ENCODE peak calls at places on chromosomes 6 and 20, in five cellular contexts. D is psoas muscle, N is heart right ventricle, M is ovary, B is AG04449. C is an unnamed sample.
A peak's percentile ranks its signal among the peaks of the same experiment; 100 is the strongest.

GRCh38 chr20:44123251-44123650 is 63.7 kb downstream of the JPH2 start:
- DNase-seq in D (no peak), N (no peak), M (no peak), B (no peak), C (no peak)

GRCh38 chr6:66772785-66773184 is 1065.8 kb upstream of the EYS start:
- DNase-seq in D (no peak), N (no peak), M (no peak), B (no peak), C (no peak)

GRCh38 chr6:6556738-6557503 is 31.6 kb upstream of the LY86 start:
- DNase-seq in D (no peak), N (peak; percentile 23), M (no peak), B (no peak), C (peak; percentile 52)

GRCh38 chr6:129177801-129178200 is 294.9 kb downstream of the LAMA2 start:
- DNase-seq in D (no peak), N (no peak), M (no peak), B (no peak), C (no peak)

GRCh38 chr6:162576009-162576408 is 151.6 kb downstream of the PRKN start:
- DNase-seq in D (no peak), N (no peak), M (no peak), B (no peak), C (no peak)

GRCh38 chr20:31822421-31823330 is 3.5 kb downstream of the MYLK2 start:
- DNase-seq in D (peak; percentile 93), N (peak; percentile 82), M (peak; percentile 78), B (no peak), C (peak; percentile 94)

GRCh38 chr6:166173292-166173951 is 5.8 kb upstream of the TBXT start:
- DNase-seq in D (no peak), N (no peak), M (no peak), B (no peak), C (no peak)

GRCh38 chr20:23120936-23121765 is 35.0 kb upstream of the CD93 start:
- DNase-seq in D (no peak), N (no peak), M (no peak), B (no peak), C (no peak)

GRCh38 chr6:108927927-108928326 is 79.7 kb downstream of the ARMC2 start:
- DNase-seq in D (no peak), N (no peak), M (no peak), B (no peak), C (no peak)
- TF ChIP-seq CTCF in D (no peak), N (no peak), M (no peak), B (no peak), C (no peak)

GRCh38 chr6:56713285-56713684 is 70.6 kb upstream of the DST start:
- DNase-seq in D (peak; percentile 54), N (no peak), M (peak; percentile 29), B (no peak), C (no peak)

GRCh38 chr6:56714982-56715456 is 72.3 kb upstream of the DST start:
- DNase-seq in D (no peak), N (no peak), M (no peak), B (no peak), C (no peak)

GRCh38 chr6:56716229-56716628 is 73.5 kb upstream of the DST start:
- DNase-seq in D (no peak), N (no peak), M (no peak), B (no peak), C (no peak)

GRCh38 chr6:56710967-56711366 is 68.3 kb upstream of the DST start:
- DNase-seq in D (no peak), N (no peak), M (no peak), B (no peak), C (no peak)

GRCh38 chr6:56714273-56714672 is 71.6 kb upstream of the DST start:
- DNase-seq in D (no peak), N (no peak), M (no peak), B (no peak), C (peak; percentile 27)
- TF ChIP-seq CTCF in D (no peak), N (no peak), M (no peak), B (no peak), C (no peak)

GRCh38 chr6:144415835-144416237 is 130.7 kb downstream of the UTRN start:
- DNase-seq in D (no peak), N (no peak), M (no peak), B (peak; percentile 38), C (no peak)

GRCh38 chr6:144416244-144416643 is 131.1 kb downstream of the UTRN start:
- DNase-seq in D (no peak), N (no peak), M (no peak), B (no peak), C (no peak)

GRCh38 chr6:144413418-144413817 is 128.3 kb downstream of the UTRN start:
- DNase-seq in D (no peak), N (no peak), M (no peak), B (no peak), C (no peak)

GRCh38 chr6:144416773-144417172 is 131.6 kb downstream of the UTRN start:
- DNase-seq in D (no peak), N (no peak), M (no peak), B (no peak), C (no peak)

GRCh38 chr6:144415014-144415413 is 129.9 kb downstream of the UTRN start:
- DNase-seq in D (no peak), N (no peak), M (no peak), B (peak; percentile 62), C (no peak)
- TF ChIP-seq CTCF in D (no peak), N (no peak), M (no peak), B (no peak), C (no peak)

GRCh38 chr20:726160-726559 is 42.1 kb downstream of the SLC52A3 start:
- DNase-seq in D (no peak), N (no peak), M (no peak), B (no peak), C (no peak)

GRCh38 chr20:730005-730404 is 38.3 kb downstream of the SLC52A3 start:
- DNase-seq in D (no peak), N (no peak), M (no peak), B (no peak), C (no peak)

GRCh38 chr20:725491-725890 is 42.8 kb downstream of the SLC52A3 start:
- DNase-seq in D (no peak), N (no peak), M (no peak), B (no peak), C (no peak)

GRCh38 chr20:731891-732560 is 36.3 kb downstream of the SLC52A3 start:
- DNase-seq in D (no peak), N (no peak), M (no peak), B (no peak), C (no peak)

GRCh38 chr20:728022-728944 is 40.0 kb downstream of the SLC52A3 start:
- DNase-seq in D (peak; percentile 64), N (peak; percentile 66), M (no peak), B (no peak), C (peak; percentile 81)
- TF ChIP-seq CTCF in D (peak; percentile 69), N (peak; percentile 58), M (no peak), B (peak; percentile 70), C (peak; percentile 74)

GRCh38 chr6:36383608-36384007 is 3.9 kb downstream of the ETV7 start:
- DNase-seq in D (no peak), N (no peak), M (no peak), B (no peak), C (no peak)

GRCh38 chr6:36389353-36389752 is 1.9 kb upstream of the ETV7 start:
- DNase-seq in D (no peak), N (no peak), M (no peak), B (no peak), C (no peak)

GRCh38 chr6:36384095-36384494 is 3.4 kb downstream of the ETV7 start:
- DNase-seq in D (no peak), N (no peak), M (no peak), B (no peak), C (no peak)

GRCh38 chr6:36387440-36388303 is at the start of gene ETV7:
- DNase-seq in D (no peak), N (peak; percentile 29), M (peak; percentile 53), B (no peak), C (peak; percentile 57)

DNA sequence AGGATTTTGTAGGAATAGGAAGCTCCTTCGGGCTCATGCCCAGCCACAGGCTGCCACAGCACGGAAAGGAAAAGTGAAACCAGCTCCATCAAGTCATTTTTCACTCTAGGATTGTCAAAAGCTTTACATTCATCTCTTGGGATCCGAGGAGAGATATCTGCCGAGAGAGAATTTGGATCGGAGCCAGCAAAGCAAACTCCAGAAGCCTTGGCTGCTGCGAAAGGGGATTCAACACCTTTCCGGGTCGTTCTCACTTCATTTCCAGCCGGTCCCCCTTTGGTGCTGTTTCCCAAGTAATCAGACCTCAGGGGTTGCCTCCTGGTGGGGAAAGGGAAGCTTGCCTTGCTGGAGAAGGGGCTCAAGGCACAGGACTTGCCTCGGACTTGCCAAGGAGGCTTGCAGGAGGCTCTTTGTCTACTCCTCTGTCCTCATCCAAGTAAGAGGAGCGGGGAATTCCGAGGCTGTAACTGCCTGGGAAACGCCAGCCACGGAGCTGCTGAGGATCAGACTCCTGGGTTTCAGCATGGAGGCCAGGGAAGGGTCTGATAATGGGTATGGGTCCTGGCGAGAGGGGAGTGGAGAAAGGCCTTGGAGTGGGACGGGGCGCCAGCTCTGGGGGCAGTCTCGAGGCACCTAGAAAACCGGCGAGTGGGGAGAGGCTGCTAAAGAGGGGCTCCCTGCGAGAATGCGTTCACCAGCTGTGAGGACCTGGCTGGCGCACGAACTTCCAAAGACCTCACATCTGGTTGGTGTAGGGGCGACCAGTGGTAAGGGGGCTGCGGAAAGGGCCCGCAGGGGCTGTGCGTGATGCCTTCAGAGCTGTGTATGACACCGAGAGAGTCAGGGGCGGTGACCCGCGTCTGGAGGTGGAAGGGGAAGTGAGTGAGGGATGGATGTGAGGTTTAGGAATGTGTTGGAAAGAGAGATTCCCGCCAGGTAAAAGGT is 702 bp downstream of the ETV7 start:
- DNase-seq in D (no peak), N (peak; percentile 15), M (peak; percentile 45), B (peak; percentile 24), C (peak; percentile 63)
- TF ChIP-seq CTCF in D (no peak), N (no peak), M (no peak), B (peak; percentile 21), C (no peak)

GRCh38 chr20:50340586-50340985 is 150.0 kb downstream of the CEBPB start:
- DNase-seq in D (no peak), N (no peak), M (no peak), B (no peak), C (no peak)

GRCh38 chr20:50339196-50339901 is 148.7 kb downstream of the CEBPB start:
- DNase-seq in D (no peak), N (no peak), M (no peak), B (peak; percentile 34), C (no peak)

GRCh38 chr20:50336631-50337030 is 146.0 kb downstream of the CEBPB start:
- DNase-seq in D (no peak), N (no peak), M (no peak), B (no peak), C (no peak)

GRCh38 chr20:50337521-50338466 is 147.2 kb downstream of the CEBPB start:
- DNase-seq in D (no peak), N (no peak), M (no peak), B (no peak), C (no peak)

DNA sequence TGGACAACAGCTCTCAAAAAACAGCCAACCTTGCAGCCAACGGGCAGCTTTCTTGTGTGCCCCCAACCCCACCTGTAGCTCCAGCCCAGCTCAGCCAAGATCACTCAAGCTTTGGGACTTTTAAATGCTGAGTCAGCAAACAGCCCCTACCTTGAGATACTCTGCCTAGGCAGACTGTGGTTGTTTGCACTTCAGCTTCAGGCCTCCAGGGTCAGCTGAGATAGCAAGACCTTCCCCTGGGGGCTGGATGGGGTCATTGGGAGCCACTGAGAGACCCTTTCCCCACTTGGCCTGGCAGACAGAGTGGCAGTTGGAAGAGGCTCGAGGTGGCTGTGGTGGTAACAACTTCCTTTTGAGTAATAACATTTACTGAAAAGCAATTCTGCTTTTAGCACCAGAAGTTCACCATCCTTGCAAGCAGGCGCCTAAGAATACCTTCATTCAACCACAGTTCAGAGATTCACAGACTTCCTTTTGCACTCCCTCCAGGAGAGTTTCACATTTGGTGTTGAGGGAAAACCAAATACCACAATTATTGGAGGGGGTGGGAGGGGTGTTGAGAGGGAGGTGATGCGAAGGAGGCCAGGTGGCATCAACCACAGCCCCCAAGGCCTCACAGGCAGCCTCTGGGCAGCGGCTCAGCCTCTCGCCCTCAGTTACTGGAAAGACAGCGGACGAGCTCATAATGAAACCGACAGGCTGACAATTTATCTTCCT is 148.0 kb downstream of the CEBPB start:
- DNase-seq in D (no peak), N (no peak), M (no peak), B (no peak), C (peak; percentile 85)
- TF ChIP-seq CTCF in D (no peak), N (no peak), M (no peak), B (no peak), C (no peak)